ENCODE peak calls at places on chromosomes 6 and 20, in four cellular contexts. F, M, D and R are unnamed samples.

GRCh38 chr6:41638801-41639555 is 710 bp downstream of the MDFI start:
- DNase-seq in F (no peak), M (no peak), D (no peak), R (no peak)

GRCh38 chr20:43830883-43831282 is 83.8 kb upstream of the TOX2 start:
- DNase-seq in F (no peak), M (no peak), D (no peak), R (no peak)

GRCh38 chr6:30719791-30720737 is at the start of gene TUBB:
- DNase-seq in F (peak; percentile 98), M (peak; percentile 99), D (peak; percentile 93), R (peak; percentile 87)

GRCh38 chr20:45470262-45470931 is 844 bp downstream of the WFDC2 start:
- DNase-seq in F (peak; percentile 24), M (no peak), D (no peak), R (peak; percentile 48)

GRCh38 chr6:157667211-157668033 is 155.6 kb upstream of the SNX9 start:
- DNase-seq in F (peak; percentile 79), M (peak; percentile 58), D (no peak), R (peak; percentile 74)

GRCh38 chr6:80094017-80094416 is 12.5 kb upstream of the BCKDHB start:
- DNase-seq in F (peak; percentile 17), M (no peak), D (no peak), R (peak; percentile 26)

GRCh38 chr6:797479-798077 is 104.6 kb upstream of the EXOC2 start:
- DNase-seq in F (peak; percentile 50), M (peak; percentile 45), D (peak; percentile 28), R (peak; percentile 39)

GRCh38 chr6:24930386-24930785 is 5.4 kb downstream of the RIPOR2 start:
- DNase-seq in F (peak; percentile 65), M (no peak), D (no peak), R (no peak)

GRCh38 chr6:134949927-134950326 is at the start of gene ALDH8A1:
- DNase-seq in F (no peak), M (no peak), D (no peak), R (no peak)